ENCODE peak calls at places on chromosomes 16 and 17, in five cellular contexts. E is GM20000; S is T-helper 9 cell; U is H9; T is CD8-positive, alpha-beta T cell. Z is an unnamed sample.

GRCh38 chr16:67342616-67343015 is 16.0 kb downstream of the LRRC36 start:
- DNase-seq in E (no peak), S (no peak), U (no peak), T (no peak), Z (no peak)

GRCh38 chr16:56102159-56102798 is 89.0 kb upstream of the GNAO1 start:
- DNase-seq in E (no peak), S (no peak), U (no peak), T (no peak), Z (no peak)

GRCh38 chr17:55693244-55694216 is 29.1 kb downstream of the TMEM100 start:
- DNase-seq in E (no peak), S (no peak), U (no peak), T (no peak), Z (no peak)

GRCh38 chr17:45384047-45384799 is 48.4 kb downstream of the ARHGAP27 start:
- DNase-seq in E (no peak), S (no peak), U (no peak), T (no peak), Z (no peak)

GRCh38 chr17:309361-309888 is 43.2 kb downstream of the RPH3AL start:
- DNase-seq in E (no peak), S (no peak), U (peak; percentile 83), T (no peak), Z (no peak)

GRCh38 chr16:66651474-66651765 is 45.1 kb downstream of the CMTM4 start:
- DNase-seq in E (no peak), S (no peak), U (no peak), T (no peak), Z (no peak)

GRCh38 chr16:50253511-50253903 is 12.8 kb upstream of the ADCY7 start:
- DNase-seq in E (no peak), S (no peak), U (no peak), T (no peak), Z (no peak)

GRCh38 chr17:67215991-67216421 is 29.0 kb downstream of the HELZ start:
- DNase-seq in E (no peak), S (no peak), U (no peak), T (no peak), Z (no peak)

GRCh38 chr17:29664743-29665479 is 42.2 kb upstream of the CORO6 start:
- DNase-seq in E (peak; percentile 35), S (no peak), U (no peak), T (no peak), Z (peak; percentile 52)

GRCh38 chr16:14148569-14148968 is 77.5 kb downstream of the MRTFB start:
- DNase-seq in E (no peak), S (no peak), U (no peak), T (no peak), Z (no peak)

GRCh38 chr17:81354944-81355327 is 40.3 kb upstream of the BAHCC1 start:
- DNase-seq in E (no peak), S (no peak), U (no peak), T (no peak), Z (no peak)

GRCh38 chr17:47816111-47816735 is 5.4 kb downstream of the OSBPL7 start:
- DNase-seq in E (no peak), S (no peak), U (no peak), T (no peak), Z (no peak)

GRCh38 chr17:64491995-64492394 is 4.9 kb downstream of the POLG2 start:
- DNase-seq in E (no peak), S (no peak), U (no peak), T (no peak), Z (no peak)

GRCh38 chr16:3188925-3189825 is 1.2 kb downstream of the OR1F1 start:
- DNase-seq in E (peak; percentile 71), S (no peak), U (peak; percentile 84), T (peak; percentile 46), Z (peak; percentile 78)

GRCh38 chr17:50144346-50144745 is 6.1 kb downstream of the PPP1R9B start:
- DNase-seq in E (no peak), S (no peak), U (no peak), T (no peak), Z (no peak)

GRCh38 chr17:49565948-49566491 is 9.7 kb upstream of the NXPH3 start:
- DNase-seq in E (no peak), S (no peak), U (no peak), T (no peak), Z (no peak)

GRCh38 chr17:59154335-59154720 is 658 bp downstream of the SKA2 start:
- DNase-seq in E (no peak), S (peak; percentile 5), U (no peak), T (no peak), Z (peak; percentile 28)

GRCh38 chr17:50362661-50363060 is 10.3 kb downstream of the MRPL27 start:
- DNase-seq in E (no peak), S (no peak), U (no peak), T (no peak), Z (no peak)

GRCh38 chr17:78241277-78242023 is 10.0 kb downstream of the TMEM235 start:
- DNase-seq in E (no peak), S (no peak), U (peak; percentile 83), T (no peak), Z (peak; percentile 57)

GRCh38 chr17:4074831-4075495 is 67.9 kb downstream of the ZZEF1 start:
- DNase-seq in E (peak; percentile 40), S (no peak), U (no peak), T (no peak), Z (peak; percentile 61)

GRCh38 chr16:85520853-85521736 is 92.0 kb upstream of the GSE1 start:
- DNase-seq in E (no peak), S (no peak), U (no peak), T (no peak), Z (no peak)

GRCh38 chr16:75921281-75921680 is 195.0 kb upstream of the CPHXL start:
- DNase-seq in E (no peak), S (no peak), U (peak; percentile 43), T (no peak), Z (no peak)

Z was measured in GM13976.